ENCODE peak calls at places on chromosome 10, in ten cellular contexts. One of them, this sample, is unnamed.
A peak's percentile ranks its signal among the peaks of the same experiment; 100 is the strongest.

GRCh38 chr10:47332946-47333345 is 10.7 kb downstream of the GDF2 start:
- DNase-seq in mucosa of gallbladder: no peak
- DNase-seq in DMS153: no peak
- DNase-seq in GM20000: no peak
- DNase-seq in islet precursor cell: peak; percentile 14
- DNase-seq in fibroblast of the aortic adventitia: no peak
- DNase-seq in amniotic stem cell: no peak
- DNase-seq in germinal center: no peak
- DNase-seq in T-helper 1 cell: no peak
- DNase-seq in activated effector memory CD4-positive, alpha-beta T cell treated with Interleukin-2 at 50 U/mL for 16 hours: no peak
- DNase-seq in this sample: no peak

GRCh38 chr10:115093286-115093775 is at the start of gene ATRNL1:
- DNase-seq in mucosa of gallbladder: no peak
- DNase-seq in DMS153: no peak
- DNase-seq in activated effector memory CD4-positive, alpha-beta T cell treated with Interleukin-2 at 50 U/mL for 16 hours: no peak
- DNase-seq in amniotic stem cell: no peak
- DNase-seq in T-helper 1 cell: no peak
- DNase-seq in islet precursor cell: peak; percentile 79
- DNase-seq in germinal center: peak; percentile 33
- DNase-seq in fibroblast of the aortic adventitia: no peak
- DNase-seq in GM20000: peak; percentile 74
- DNase-seq in this sample: no peak

GRCh38 chr10:541750-542371 is 147.6 kb downstream of the DIP2C start:
- DNase-seq in GM20000: no peak
- DNase-seq in activated effector memory CD4-positive, alpha-beta T cell treated with Interleukin-2 at 50 U/mL for 16 hours: no peak
- DNase-seq in germinal center: no peak
- DNase-seq in fibroblast of the aortic adventitia: no peak
- DNase-seq in islet precursor cell: no peak
- DNase-seq in T-helper 1 cell: no peak
- DNase-seq in mucosa of gallbladder: no peak
- DNase-seq in DMS153: peak; percentile 24
- DNase-seq in amniotic stem cell: no peak
- DNase-seq in this sample: no peak

GRCh38 chr10:80530251-80530650 is 7.5 kb upstream of the SH2D4B start:
- DNase-seq in activated effector memory CD4-positive, alpha-beta T cell treated with Interleukin-2 at 50 U/mL for 16 hours: peak; percentile 27
- DNase-seq in germinal center: no peak
- DNase-seq in fibroblast of the aortic adventitia: peak; percentile 8
- DNase-seq in islet precursor cell: no peak
- DNase-seq in T-helper 1 cell: no peak
- DNase-seq in amniotic stem cell: no peak
- DNase-seq in DMS153: no peak
- DNase-seq in GM20000: no peak
- DNase-seq in mucosa of gallbladder: peak; percentile 47
- DNase-seq in this sample: no peak

GRCh38 chr10:20874261-20874660 is 22.9 kb downstream of the NEBL start:
- DNase-seq in GM20000: no peak
- DNase-seq in activated effector memory CD4-positive, alpha-beta T cell treated with Interleukin-2 at 50 U/mL for 16 hours: no peak
- DNase-seq in T-helper 1 cell: no peak
- DNase-seq in mucosa of gallbladder: no peak
- DNase-seq in fibroblast of the aortic adventitia: no peak
- DNase-seq in DMS153: no peak
- DNase-seq in islet precursor cell: no peak
- DNase-seq in germinal center: no peak
- DNase-seq in amniotic stem cell: no peak
- DNase-seq in this sample: no peak

GRCh38 chr10:119190353-119190752 is 11.7 kb upstream of the PRDX3 start:
- DNase-seq in germinal center: no peak
- DNase-seq in GM20000: no peak
- DNase-seq in activated effector memory CD4-positive, alpha-beta T cell treated with Interleukin-2 at 50 U/mL for 16 hours: no peak
- DNase-seq in T-helper 1 cell: no peak
- DNase-seq in DMS153: no peak
- DNase-seq in amniotic stem cell: peak; percentile 91
- DNase-seq in mucosa of gallbladder: no peak
- DNase-seq in fibroblast of the aortic adventitia: peak; percentile 96
- DNase-seq in islet precursor cell: peak; percentile 96
- DNase-seq in this sample: no peak

GRCh38 chr10:94443549-94443948 is 41.2 kb downstream of the TBC1D12 start:
- DNase-seq in islet precursor cell: no peak
- DNase-seq in DMS153: no peak
- DNase-seq in mucosa of gallbladder: no peak
- DNase-seq in germinal center: no peak
- DNase-seq in amniotic stem cell: no peak
- DNase-seq in activated effector memory CD4-positive, alpha-beta T cell treated with Interleukin-2 at 50 U/mL for 16 hours: no peak
- DNase-seq in fibroblast of the aortic adventitia: no peak
- DNase-seq in GM20000: no peak
- DNase-seq in T-helper 1 cell: no peak
- DNase-seq in this sample: no peak

GRCh38 chr10:43574035-43574892 is at the start of gene ZNF239:
- DNase-seq in DMS153: peak; percentile 77
- DNase-seq in fibroblast of the aortic adventitia: peak; percentile 89
- DNase-seq in amniotic stem cell: peak; percentile 78
- DNase-seq in activated effector memory CD4-positive, alpha-beta T cell treated with Interleukin-2 at 50 U/mL for 16 hours: peak; percentile 76
- DNase-seq in GM20000: peak; percentile 85
- DNase-seq in islet precursor cell: peak; percentile 88
- DNase-seq in germinal center: peak; percentile 70
- DNase-seq in mucosa of gallbladder: peak; percentile 89
- DNase-seq in T-helper 1 cell: peak; percentile 65
- DNase-seq in this sample: peak; percentile 74

GRCh38 chr10:49324711-49325110 is 25.7 kb downstream of the C10orf71 start:
- DNase-seq in T-helper 1 cell: no peak
- DNase-seq in activated effector memory CD4-positive, alpha-beta T cell treated with Interleukin-2 at 50 U/mL for 16 hours: no peak
- DNase-seq in islet precursor cell: peak; percentile 64
- DNase-seq in fibroblast of the aortic adventitia: no peak
- DNase-seq in mucosa of gallbladder: no peak
- DNase-seq in DMS153: no peak
- DNase-seq in amniotic stem cell: no peak
- DNase-seq in germinal center: no peak
- DNase-seq in GM20000: no peak
- DNase-seq in this sample: no peak

GRCh38 chr10:22259280-22259679 is 41.5 kb upstream of the EBLN1 start:
- DNase-seq in T-helper 1 cell: no peak
- DNase-seq in islet precursor cell: no peak
- DNase-seq in fibroblast of the aortic adventitia: no peak
- DNase-seq in germinal center: peak; percentile 18
- DNase-seq in amniotic stem cell: no peak
- DNase-seq in DMS153: peak; percentile 1
- DNase-seq in activated effector memory CD4-positive, alpha-beta T cell treated with Interleukin-2 at 50 U/mL for 16 hours: no peak
- DNase-seq in mucosa of gallbladder: no peak
- DNase-seq in GM20000: peak; percentile 40
- DNase-seq in this sample: no peak

GRCh38 chr10:124521429-124521871 is 59.8 kb downstream of the LHPP start:
- DNase-seq in mucosa of gallbladder: no peak
- DNase-seq in activated effector memory CD4-positive, alpha-beta T cell treated with Interleukin-2 at 50 U/mL for 16 hours: no peak
- DNase-seq in fibroblast of the aortic adventitia: no peak
- DNase-seq in amniotic stem cell: no peak
- DNase-seq in DMS153: no peak
- DNase-seq in islet precursor cell: peak; percentile 45
- DNase-seq in GM20000: no peak
- DNase-seq in T-helper 1 cell: no peak
- DNase-seq in germinal center: no peak
- DNase-seq in this sample: no peak

GRCh38 chr10:113961261-113961938 is 82.3 kb upstream of the ADRB1 start:
- DNase-seq in fibroblast of the aortic adventitia: no peak
- DNase-seq in germinal center: no peak
- DNase-seq in activated effector memory CD4-positive, alpha-beta T cell treated with Interleukin-2 at 50 U/mL for 16 hours: peak; percentile 56
- DNase-seq in amniotic stem cell: no peak
- DNase-seq in islet precursor cell: peak; percentile 60
- DNase-seq in mucosa of gallbladder: peak; percentile 34
- DNase-seq in GM20000: peak; percentile 65
- DNase-seq in DMS153: peak; percentile 56
- DNase-seq in T-helper 1 cell: peak; percentile 52
- DNase-seq in this sample: peak; percentile 63

GRCh38 chr10:69222157-69223027 is 2.3 kb downstream of the HKDC1 start:
- DNase-seq in amniotic stem cell: peak; percentile 20
- DNase-seq in germinal center: peak; percentile 76
- DNase-seq in DMS153: peak; percentile 4
- DNase-seq in activated effector memory CD4-positive, alpha-beta T cell treated with Interleukin-2 at 50 U/mL for 16 hours: peak; percentile 65
- DNase-seq in islet precursor cell: peak; percentile 97
- DNase-seq in T-helper 1 cell: no peak
- DNase-seq in GM20000: peak; percentile 84
- DNase-seq in fibroblast of the aortic adventitia: peak; percentile 76
- DNase-seq in mucosa of gallbladder: peak; percentile 75
- DNase-seq in this sample: peak; percentile 36

GRCh38 chr10:129743738-129744133 is 220.3 kb downstream of the EBF3 start:
- DNase-seq in mucosa of gallbladder: peak; percentile 6
- DNase-seq in T-helper 1 cell: no peak
- DNase-seq in amniotic stem cell: no peak
- DNase-seq in DMS153: no peak
- DNase-seq in fibroblast of the aortic adventitia: no peak
- DNase-seq in activated effector memory CD4-positive, alpha-beta T cell treated with Interleukin-2 at 50 U/mL for 16 hours: no peak
- DNase-seq in germinal center: no peak
- DNase-seq in GM20000: no peak
- DNase-seq in islet precursor cell: peak; percentile 26
- DNase-seq in this sample: no peak

GRCh38 chr10:130025811-130026510 is 61.9 kb upstream of the EBF3 start:
- DNase-seq in fibroblast of the aortic adventitia: no peak
- DNase-seq in activated effector memory CD4-positive, alpha-beta T cell treated with Interleukin-2 at 50 U/mL for 16 hours: no peak
- DNase-seq in T-helper 1 cell: no peak
- DNase-seq in mucosa of gallbladder: no peak
- DNase-seq in DMS153: no peak
- DNase-seq in amniotic stem cell: no peak
- DNase-seq in GM20000: no peak
- DNase-seq in islet precursor cell: no peak
- DNase-seq in germinal center: no peak
- DNase-seq in this sample: no peak

GRCh38 chr10:93468532-93469213 is 13.5 kb downstream of the MYOF start:
- DNase-seq in T-helper 1 cell: no peak
- DNase-seq in amniotic stem cell: peak; percentile 86
- DNase-seq in fibroblast of the aortic adventitia: peak; percentile 95
- DNase-seq in islet precursor cell: peak; percentile 93
- DNase-seq in GM20000: no peak
- DNase-seq in DMS153: no peak
- DNase-seq in activated effector memory CD4-positive, alpha-beta T cell treated with Interleukin-2 at 50 U/mL for 16 hours: no peak
- DNase-seq in mucosa of gallbladder: no peak
- DNase-seq in germinal center: no peak
- DNase-seq in this sample: no peak

GRCh38 chr10:119652361-119652760 is 1.2 kb downstream of the BAG3 start:
- DNase-seq in T-helper 1 cell: no peak
- DNase-seq in islet precursor cell: no peak
- DNase-seq in germinal center: peak; percentile 37
- DNase-seq in amniotic stem cell: peak; percentile 49
- DNase-seq in activated effector memory CD4-positive, alpha-beta T cell treated with Interleukin-2 at 50 U/mL for 16 hours: no peak
- DNase-seq in fibroblast of the aortic adventitia: peak; percentile 74
- DNase-seq in mucosa of gallbladder: peak; percentile 36
- DNase-seq in DMS153: peak; percentile 18
- DNase-seq in GM20000: peak; percentile 70
- DNase-seq in this sample: no peak